ENCODE peak calls at places on chromosomes 12 and 14, in five cellular contexts. One of them, this sample, is unnamed.
A peak's percentile ranks its signal among the peaks of the same experiment; 100 is the strongest.

GRCh38 chr12:96425973-96426372 is 25.7 kb upstream of the CDK17 start:
- DNase-seq in activated T-helper 1 cell treated with anti-CD3 and anti-CD28 coated beads, Interleukin-2, amount 50 U/mL, for 16 hours: no peak
- DNase-seq in nephron progenitor cell: no peak
- DNase-seq in ELF-1: no peak
- DNase-seq in Calu3: no peak
- DNase-seq in this sample: no peak

GRCh38 chr12:108338915-108339657 is at the start of gene CMKLR1:
- DNase-seq in Calu3: no peak
- DNase-seq in activated T-helper 1 cell treated with anti-CD3 and anti-CD28 coated beads, Interleukin-2, amount 50 U/mL, for 16 hours: no peak
- DNase-seq in ELF-1: peak; percentile 20
- DNase-seq in nephron progenitor cell: peak; percentile 49
- DNase-seq in this sample: no peak

GRCh38 chr12:49846033-49846432 is 3.1 kb upstream of the BCDIN3D start:
- DNase-seq in Calu3: no peak
- DNase-seq in ELF-1: no peak
- DNase-seq in nephron progenitor cell: no peak
- DNase-seq in activated T-helper 1 cell treated with anti-CD3 and anti-CD28 coated beads, Interleukin-2, amount 50 U/mL, for 16 hours: no peak
- DNase-seq in this sample: no peak

GRCh38 chr14:36177489-36177888 is 967 bp upstream of the PTCSC3 start:
- DNase-seq in Calu3: no peak
- DNase-seq in ELF-1: no peak
- DNase-seq in activated T-helper 1 cell treated with anti-CD3 and anti-CD28 coated beads, Interleukin-2, amount 50 U/mL, for 16 hours: no peak
- DNase-seq in nephron progenitor cell: no peak
- DNase-seq in this sample: no peak

GRCh38 chr14:50061664-50062437 is 54.5 kb downstream of the VCPKMT start:
- DNase-seq in ELF-1: peak; percentile 74
- DNase-seq in Calu3: peak; percentile 52
- DNase-seq in activated T-helper 1 cell treated with anti-CD3 and anti-CD28 coated beads, Interleukin-2, amount 50 U/mL, for 16 hours: peak; percentile 49
- DNase-seq in nephron progenitor cell: peak; percentile 36
- DNase-seq in this sample: peak; percentile 38

GRCh38 chr14:78673845-78674244 is 503.7 kb downstream of the NRXN3 start:
- DNase-seq in activated T-helper 1 cell treated with anti-CD3 and anti-CD28 coated beads, Interleukin-2, amount 50 U/mL, for 16 hours: no peak
- DNase-seq in Calu3: no peak
- DNase-seq in nephron progenitor cell: no peak
- DNase-seq in ELF-1: no peak
- DNase-seq in this sample: no peak

GRCh38 chr12:64256166-64256800 is 34.2 kb upstream of the KICS2 start:
- DNase-seq in ELF-1: no peak
- DNase-seq in nephron progenitor cell: peak; percentile 22
- DNase-seq in activated T-helper 1 cell treated with anti-CD3 and anti-CD28 coated beads, Interleukin-2, amount 50 U/mL, for 16 hours: no peak
- DNase-seq in Calu3: peak; percentile 24
- DNase-seq in this sample: no peak

GRCh38 chr14:94485944-94486841 is 10.2 kb upstream of the SERPINA9 start:
- DNase-seq in Calu3: peak; percentile 72
- DNase-seq in activated T-helper 1 cell treated with anti-CD3 and anti-CD28 coated beads, Interleukin-2, amount 50 U/mL, for 16 hours: no peak
- DNase-seq in ELF-1: peak; percentile 95
- DNase-seq in nephron progenitor cell: peak; percentile 84
- DNase-seq in this sample: no peak

GRCh38 chr12:52900896-52901714 is 3.8 kb downstream of the KRT8 start:
- DNase-seq in activated T-helper 1 cell treated with anti-CD3 and anti-CD28 coated beads, Interleukin-2, amount 50 U/mL, for 16 hours: no peak
- DNase-seq in Calu3: no peak
- DNase-seq in ELF-1: no peak
- DNase-seq in nephron progenitor cell: no peak
- DNase-seq in this sample: no peak

GRCh38 chr12:85574291-85574690 is 261.9 kb downstream of the RASSF9 start:
- DNase-seq in ELF-1: no peak
- DNase-seq in nephron progenitor cell: no peak
- DNase-seq in activated T-helper 1 cell treated with anti-CD3 and anti-CD28 coated beads, Interleukin-2, amount 50 U/mL, for 16 hours: no peak
- DNase-seq in Calu3: no peak
- DNase-seq in this sample: no peak

GRCh38 chr12:25769076-25769945 is 189.2 kb upstream of the RASSF8 start:
- DNase-seq in Calu3: no peak
- DNase-seq in activated T-helper 1 cell treated with anti-CD3 and anti-CD28 coated beads, Interleukin-2, amount 50 U/mL, for 16 hours: no peak
- DNase-seq in ELF-1: no peak
- DNase-seq in nephron progenitor cell: no peak
- DNase-seq in this sample: no peak

GRCh38 chr14:63781686-63782085 is 53.8 kb upstream of the SGPP1 start:
- DNase-seq in Calu3: no peak
- DNase-seq in activated T-helper 1 cell treated with anti-CD3 and anti-CD28 coated beads, Interleukin-2, amount 50 U/mL, for 16 hours: no peak
- DNase-seq in ELF-1: no peak
- DNase-seq in nephron progenitor cell: no peak
- DNase-seq in this sample: no peak

GRCh38 chr12:44839785-44840184 is 36.3 kb downstream of the NELL2 start:
- DNase-seq in nephron progenitor cell: no peak
- DNase-seq in activated T-helper 1 cell treated with anti-CD3 and anti-CD28 coated beads, Interleukin-2, amount 50 U/mL, for 16 hours: no peak
- DNase-seq in ELF-1: no peak
- DNase-seq in Calu3: no peak
- DNase-seq in this sample: no peak